ENCODE peak calls at places on chromosomes 1 and 21, in four cellular contexts. B, J, Q and S are unnamed samples.

GRCh38 chr1:224333309-224333926 is 3.4 kb upstream of the NVL start:
- DNase-seq in B (peak; percentile 48), Q (peak; percentile 56), J (peak; percentile 49), S (no peak)

GRCh38 chr1:43222876-43223275 is 46.9 kb upstream of the TMEM125 start:
- DNase-seq in Q (no peak), J (no peak), B (no peak), S (no peak)

GRCh38 chr1:29136463-29136915 is 12.8 kb upstream of the TMEM200B start:
- DNase-seq in J (no peak), B (peak; percentile 49), Q (no peak), S (no peak)

GRCh38 chr1:235866207-235866912 is at the start of gene LYST:
- DNase-seq in B (peak; percentile 32), J (no peak), Q (no peak), S (no peak)

GRCh38 chr1:14733053-14733778 is 134.7 kb downstream of the KAZN start:
- DNase-seq in J (no peak), B (no peak), Q (peak; percentile 65), S (no peak)

GRCh38 chr1:68132426-68133130 is 82.2 kb upstream of the DIRAS3 start:
- DNase-seq in J (no peak), Q (no peak), B (no peak), S (no peak)

GRCh38 chr1:167625040-167625823 is 4.8 kb upstream of the RCSD1 start:
- DNase-seq in J (no peak), B (no peak), Q (no peak), S (no peak)

GRCh38 chr1:230356190-230356589 is 69.9 kb downstream of the PGBD5 start:
- DNase-seq in B (no peak), Q (no peak), J (no peak), S (no peak)

GRCh38 chr1:53294557-53294956 is 33.3 kb downstream of the LRP8 start:
- DNase-seq in Q (no peak), B (no peak), J (no peak), S (no peak)

GRCh38 chr21:38212716-38213115 is 44.1 kb upstream of the KCNJ15 start:
- DNase-seq in Q (no peak), B (no peak), J (no peak), S (no peak)

GRCh38 chr1:242811092-242811840 is 286.8 kb upstream of the PLD5 start:
- DNase-seq in Q (no peak), J (no peak), B (no peak), S (no peak)

GRCh38 chr1:171868217-171868616 is 26.9 kb downstream of the DNM3 start:
- DNase-seq in Q (no peak), J (no peak), B (no peak), S (no peak)

GRCh38 chr1:230263573-230264195 is 162.4 kb downstream of the PGBD5 start:
- DNase-seq in Q (no peak), J (no peak), B (no peak), S (no peak)

GRCh38 chr1:203217139-203217621 is 12.3 kb downstream of the CHIT1 start:
- DNase-seq in B (no peak), Q (no peak), J (no peak), S (no peak)

GRCh38 chr1:16459503-16459902 is 19.0 kb downstream of the NECAP2 start:
- DNase-seq in Q (no peak), B (no peak), J (no peak), S (no peak)

GRCh38 chr1:221724931-221725605 is 16.8 kb downstream of the DUSP10 start:
- DNase-seq in J (peak; percentile 61), Q (no peak), B (no peak), S (no peak)

GRCh38 chr1:78045600-78045849 is 241 bp upstream of the GIPC2 start:
- DNase-seq in J (no peak), Q (no peak), B (no peak), S (no peak)

GRCh38 chr1:152447484-152447883 is 33.4 kb upstream of the CRNN start:
- DNase-seq in J (no peak), Q (no peak), B (no peak), S (no peak)

GRCh38 chr1:69077633-69078032 is 490.1 kb upstream of the LRRC7 start:
- DNase-seq in B (no peak), J (no peak), Q (no peak), S (no peak)

GRCh38 chr1:94072840-94073516 is 48.0 kb downstream of the ABCA4 start:
- DNase-seq in Q (no peak), J (no peak), B (no peak), S (no peak)

GRCh38 chr1:3186526-3186921 is 117.5 kb downstream of the PRDM16 start:
- DNase-seq in B (peak; percentile 37), J (no peak), Q (no peak), S (no peak)

GRCh38 chr1:3281735-3282134 is 172.7 kb upstream of the ARHGEF16 start:
- DNase-seq in J (no peak), B (no peak), Q (no peak), S (no peak)

GRCh38 chr1:240906477-240906876 is 294.5 kb upstream of the GREM2 start:
- DNase-seq in B (no peak), J (no peak), Q (no peak), S (no peak)

GRCh38 chr1:2143814-2144500 is 50.6 kb downstream of the FAAP20 start:
- DNase-seq in Q (no peak), B (no peak), J (no peak), S (no peak)

GRCh38 chr1:70334436-70334835 is 20.1 kb downstream of the ANKRD13C start:
- DNase-seq in B (no peak), Q (no peak), J (no peak), S (no peak)
- TF ChIP-seq SPI1 in B (no peak), Q (no peak), J (no peak), S (no peak)

DNA sequence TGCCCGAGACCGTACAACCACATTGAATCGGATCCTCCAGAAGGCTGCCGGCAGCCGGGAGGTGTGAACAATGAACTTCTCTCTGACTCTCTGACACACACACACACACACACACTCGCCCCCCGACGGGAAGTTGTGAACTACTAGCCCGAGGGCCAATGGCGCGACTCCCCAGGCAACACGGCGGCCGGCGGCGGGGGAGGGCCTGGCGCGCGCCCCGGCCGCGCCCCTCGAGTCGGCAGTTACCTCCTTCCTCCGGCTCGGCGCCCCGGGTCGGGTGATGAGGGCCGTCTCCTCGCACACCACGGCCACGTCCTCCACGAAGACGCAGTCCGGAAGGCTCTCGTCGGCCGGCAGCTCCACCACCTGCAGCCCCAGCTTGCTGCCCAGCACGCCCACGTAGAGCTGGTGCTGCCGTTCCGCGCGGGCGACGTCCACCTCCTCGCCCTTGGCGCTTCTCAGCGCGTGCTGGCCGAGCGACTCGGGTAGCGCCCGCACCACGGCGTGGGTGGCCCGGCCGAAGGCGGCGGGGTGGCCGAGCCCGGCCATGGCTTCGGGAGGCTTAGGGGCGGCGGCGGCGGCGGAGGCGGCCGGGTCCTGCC is 361 bp downstream of the DDAH1 start:
- DNase-seq in B (no peak), Q (no peak), J (no peak), S (peak; percentile 39)
- TF ChIP-seq SPI1 in B (no peak), Q (no peak), J (no peak), S (no peak)

GRCh38 chr1:147384805-147385204 is 142.3 kb downstream of the CHD1L start:
- DNase-seq in J (no peak), Q (no peak), B (no peak), S (no peak)
- TF ChIP-seq SPI1 in J (no peak), Q (no peak), B (no peak), S (no peak)

GRCh38 chr1:74010206-74010605 is 187.8 kb downstream of the LRRIQ3 start:
- DNase-seq in B (no peak), Q (no peak), J (no peak), S (no peak)
- TF ChIP-seq SPI1 in B (no peak), Q (no peak), J (no peak), S (no peak)

GRCh38 chr1:34982820-34983376 is 2.2 kb downstream of the TMEM35B start:
- DNase-seq in B (no peak), J (no peak), Q (no peak), S (no peak)

GRCh38 chr1:34987018-34987417 is 1.9 kb upstream of the TMEM35B start:
- DNase-seq in Q (no peak), J (no peak), B (no peak), S (no peak)

GRCh38 chr1:34983700-34984355 is 1.3 kb downstream of the TMEM35B start:
- DNase-seq in J (no peak), B (no peak), Q (no peak), S (no peak)

GRCh38 chr1:34985063-34985770 is at the start of gene TMEM35B:
- DNase-seq in Q (no peak), B (peak; percentile 79), J (peak; percentile 11), S (peak; percentile 75)

DNA sequence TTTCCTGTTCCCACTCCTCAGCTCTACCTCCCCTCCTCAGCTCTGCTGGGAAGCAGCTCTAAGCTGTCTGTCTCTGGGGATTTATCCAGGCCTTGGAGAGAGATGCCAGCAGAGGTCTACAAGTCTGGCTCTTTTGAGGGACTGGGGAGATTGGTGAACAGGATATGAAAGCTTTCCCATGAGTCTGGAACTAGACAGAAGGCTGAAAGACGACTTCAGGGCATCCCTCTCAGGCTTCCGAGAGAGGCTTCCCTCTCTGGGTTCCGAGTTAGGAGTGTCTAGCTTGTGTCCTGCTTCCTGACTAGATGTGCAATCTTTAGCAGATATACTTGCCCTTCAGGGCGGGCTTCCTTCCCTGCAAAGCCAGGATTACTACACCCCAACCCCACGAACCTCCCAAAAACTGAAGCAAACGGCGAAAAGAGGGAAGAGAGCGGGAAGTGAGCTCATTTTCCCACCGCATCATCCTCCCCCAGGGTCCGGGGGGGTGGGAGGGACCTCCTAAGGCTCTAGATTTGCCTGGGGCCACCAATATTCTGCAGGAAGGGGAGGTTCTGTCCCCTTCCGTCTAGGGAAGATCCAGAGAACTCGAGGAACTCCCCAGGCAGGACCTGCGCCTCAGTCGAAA is 598 bp downstream of the TMEM35B start:
- DNase-seq in J (peak; percentile 49), Q (no peak), B (peak; percentile 64), S (no peak)
- TF ChIP-seq SPI1 in J (no peak), Q (no peak), B (no peak), S (no peak)

GRCh38 chr1:38672692-38673091 is 186.9 kb downstream of the RRAGC start:
- DNase-seq in J (no peak), Q (no peak), B (no peak), S (no peak)

GRCh38 chr1:38670544-38671122 is 188.9 kb downstream of the RRAGC start:
- DNase-seq in Q (no peak), J (no peak), B (no peak), S (no peak)

GRCh38 chr1:38662141-38662540 is 197.4 kb downstream of the RRAGC start:
- DNase-seq in J (no peak), B (no peak), Q (no peak), S (no peak)

GRCh38 chr1:38671221-38671620 is 188.4 kb downstream of the RRAGC start:
- DNase-seq in Q (no peak), J (no peak), B (no peak), S (no peak)

GRCh38 chr1:38667626-38668025 is 191.9 kb downstream of the RRAGC start:
- DNase-seq in Q (no peak), J (no peak), B (no peak), S (no peak)
- TF ChIP-seq SPI1 in Q (no peak), J (no peak), B (no peak), S (no peak)

GRCh38 chr21:27083144-27083543 is 116.3 kb upstream of the ADAMTS5 start:
- DNase-seq in B (no peak), J (no peak), Q (no peak), S (no peak)
- TF ChIP-seq SPI1 in B (no peak), J (no peak), Q (no peak), S (no peak)

GRCh38 chr1:183622884-183623785 is 12.4 kb downstream of the ARPC5 start:
- DNase-seq in J (no peak), B (peak; percentile 54), Q (no peak), S (no peak)
- TF ChIP-seq SPI1 in J (no peak), B (no peak), Q (no peak), S (no peak)

GRCh38 chr1:75615664-75616435 is 4.9 kb upstream of the SLC44A5 start:
- DNase-seq in Q (no peak), B (peak; percentile 27), J (no peak), S (peak; percentile 46)
- TF ChIP-seq SPI1 in Q (no peak), B (no peak), J (no peak), S (no peak)